ENCODE peak calls at places on chromosomes 4 and X, in four cellular contexts. W, E, D and X are unnamed samples.

GRCh38 chr4:1448589-1449420 is 42.6 kb upstream of the NKX1-1 start:
- DNase-seq in W (no peak), E (no peak), D (peak), X (no peak)

GRCh38 chrX:65821721-65822496 is 154.5 kb downstream of the MSN start:
- DNase-seq in W (no peak), E (no peak), D (no peak), X (no peak)

GRCh38 chrX:107675823-107676555 is 47.7 kb downstream of the PRPS1 start:
- DNase-seq in W (peak), E (peak), D (no peak), X (no peak)

GRCh38 chr4:180947421-180947820 is 1295.8 kb upstream of the TENM3 start:
- DNase-seq in W (peak), E (no peak), D (no peak), X (no peak)

GRCh38 chrX:74382613-74383012 is 38.7 kb upstream of the SLC16A2 start:
- DNase-seq in W (peak), E (peak), D (peak), X (peak)

GRCh38 chrX:15404712-15405111 is 20.5 kb upstream of the VEGFD start:
- DNase-seq in W (no peak), E (peak), D (no peak), X (no peak)

GRCh38 chr4:140996757-140997156 is 136.5 kb downstream of the RNF150 start:
- DNase-seq in W (no peak), E (no peak), D (no peak), X (peak)

GRCh38 chr4:7890635-7891393 is 48.8 kb downstream of the AFAP1 start:
- DNase-seq in W (peak), E (no peak), D (no peak), X (peak)

GRCh38 chrX:24124227-24124799 is 25.2 kb upstream of the ZFX start:
- DNase-seq in W (no peak), E (no peak), D (no peak), X (no peak)

GRCh38 chr4:8274772-8275241 is 5.3 kb downstream of the HTRA3 start:
- DNase-seq in W (peak), E (peak), D (peak), X (peak)

GRCh38 chr4:92184566-92184965 is 119.2 kb upstream of the GRID2 start:
- DNase-seq in W (no peak), E (no peak), D (no peak), X (no peak)

GRCh38 chr4:52946811-52947210 is 84.7 kb downstream of the RASL11B start:
- DNase-seq in W (no peak), E (no peak), D (no peak), X (no peak)

GRCh38 chr4:39450618-39451017 is 8.1 kb downstream of the RPL9 start:
- DNase-seq in W (no peak), E (no peak), D (no peak), X (no peak)

GRCh38 chrX:14591976-14592375 is 62.6 kb downstream of the GLRA2 start:
- DNase-seq in W (no peak), E (no peak), D (no peak), X (no peak)

GRCh38 chr4:5708829-5709680 is 696 bp upstream of the EVC2 start:
- DNase-seq in W (no peak), E (no peak), D (no peak), X (no peak)

GRCh38 chrX:3589474-3589873 is 124.0 kb downstream of the PRKX start:
- DNase-seq in W (no peak), E (no peak), D (no peak), X (no peak)

GRCh38 chr4:37680089-37680488 is 6.1 kb downstream of the RELL1 start:
- DNase-seq in W (no peak), E (no peak), D (no peak), X (no peak)

GRCh38 chrX:25020391-25021131 is 4.8 kb upstream of the ARX start:
- DNase-seq in W (no peak), E (no peak), D (no peak), X (no peak)

DNA sequence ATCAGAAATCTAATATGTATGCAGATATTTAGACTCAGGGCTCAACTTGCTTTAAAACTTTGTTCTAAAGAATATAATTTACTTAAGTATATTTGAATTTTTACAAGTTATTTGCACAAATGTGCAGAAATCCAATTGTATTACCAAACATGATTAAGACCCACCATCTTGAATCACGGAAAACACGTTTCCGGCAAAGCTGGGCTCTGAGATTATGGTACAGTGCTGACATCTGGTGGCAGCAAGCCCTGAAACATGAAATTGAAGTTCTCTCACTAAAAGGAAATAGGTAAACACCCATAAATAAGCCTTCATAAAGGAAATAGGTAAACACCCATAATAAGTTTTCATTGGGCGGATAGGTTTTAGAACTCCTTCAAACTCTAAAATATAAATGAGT is 98.3 kb upstream of the MAOA start:
- DNase-seq in W (peak), E (peak), D (peak), X (no peak)
- TF ChIP-seq CTCF in W (peak), E (peak), D (peak), X (peak)

GRCh38 chr4:99090511-99090910 is 1.9 kb upstream of the ADH5 start:
- DNase-seq in W (no peak), E (no peak), D (no peak), X (no peak)
- H3K4me3 ChIP-seq in W (peak), E (peak), D (no peak), X (no peak)

GRCh38 chr4:119314356-119314755 is 7.6 kb downstream of the FABP2 start:
- DNase-seq in W (peak), E (no peak), D (no peak), X (no peak)
- TF ChIP-seq CTCF in W (peak), E (peak), D (no peak), X (peak)

GRCh38 chr4:77141964-77142641 is 14.9 kb upstream of the CCNG2 start:
- DNase-seq in W (no peak), E (no peak), D (no peak), X (no peak)
- H3K4me3 ChIP-seq in W (no peak), E (no peak), D (no peak), X (no peak)

GRCh38 chrX:39067866-39068265 is 266.6 kb downstream of the MID1IP1 start:
- DNase-seq in W (no peak), E (no peak), D (no peak), X (no peak)

GRCh38 chrX:39065051-39065871 is 264.0 kb downstream of the MID1IP1 start:
- DNase-seq in W (no peak), E (no peak), D (no peak), X (no peak)

GRCh38 chrX:39073131-39073530 is 271.9 kb downstream of the MID1IP1 start:
- DNase-seq in W (peak), E (no peak), D (no peak), X (no peak)

DNA sequence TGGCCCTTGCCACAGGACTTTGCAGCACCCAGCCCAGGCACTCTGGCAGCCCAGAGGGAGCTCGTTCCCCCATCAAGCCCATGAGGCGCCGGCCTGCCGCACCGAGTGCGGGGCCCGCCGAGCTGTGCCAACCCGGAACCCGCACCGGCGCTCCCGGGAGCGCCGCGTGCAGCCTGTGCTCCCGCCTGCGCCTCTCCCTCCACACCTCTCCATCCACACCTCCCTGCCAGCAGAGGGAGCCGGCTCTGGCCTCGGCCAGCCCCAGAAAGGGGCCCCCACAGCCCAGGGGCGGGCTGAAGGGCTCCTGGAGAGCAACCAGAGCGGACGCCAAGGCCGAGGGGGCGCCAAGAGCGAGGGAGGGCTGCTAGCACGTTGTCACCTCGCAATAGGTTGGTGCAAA is 268.8 kb downstream of the MID1IP1 start:
- DNase-seq in W (no peak), E (no peak), D (no peak), X (no peak)
- TF ChIP-seq CTCF in W (no peak), E (no peak), D (no peak), X (no peak)

DNA sequence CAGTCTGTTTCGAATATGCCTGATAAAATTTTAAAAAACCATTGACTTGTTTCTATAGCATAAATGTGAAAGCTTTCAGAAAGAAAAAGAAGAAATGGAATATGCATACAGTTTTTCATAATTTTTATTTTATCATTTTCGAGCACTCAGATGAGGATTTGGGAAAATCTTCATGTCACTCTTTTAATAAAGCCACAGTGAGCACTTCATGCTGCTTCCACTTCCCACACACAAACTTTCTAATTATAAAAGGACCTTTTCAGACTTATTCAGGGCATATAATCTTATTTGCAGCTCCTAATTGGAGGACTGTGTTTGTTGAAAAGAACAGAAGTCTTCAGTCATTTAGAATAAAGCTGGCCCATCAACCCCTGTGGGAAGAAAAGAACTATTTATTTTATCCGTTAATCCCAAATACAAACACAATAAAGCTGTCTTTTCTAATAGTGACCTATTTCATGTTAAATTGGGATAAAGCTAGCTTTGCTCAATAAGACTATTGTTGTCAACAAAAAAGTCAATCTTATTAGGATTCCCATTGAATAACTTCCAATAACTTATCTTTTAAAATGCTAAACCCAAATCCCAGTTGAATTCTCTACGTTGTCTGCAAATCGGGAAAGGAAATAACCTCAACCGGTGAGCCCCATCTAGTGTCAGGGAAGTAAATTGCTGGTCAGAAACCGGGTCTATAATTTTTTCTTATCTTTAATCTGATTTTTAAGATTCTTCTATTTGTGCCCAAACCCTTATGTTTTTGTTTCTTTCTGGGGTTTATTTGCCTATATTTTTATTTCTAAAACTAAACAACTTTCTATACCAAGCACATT is 211.5 kb downstream of the PDGFRA start:
- DNase-seq in W (peak), E (no peak), D (no peak), X (no peak)
- H3K4me3 ChIP-seq in W (no peak), E (peak), D (no peak), X (peak)

GRCh38 chr4:154781983-154782293 is 866 bp downstream of the RBM46 start:
- DNase-seq in W (no peak), E (no peak), D (no peak), X (no peak)

GRCh38 chr4:154781126-154781982 is at the start of gene RBM46:
- DNase-seq in W (no peak), E (no peak), D (no peak), X (no peak)

GRCh38 chr4:154779362-154779947 is 1.6 kb upstream of the RBM46 start:
- DNase-seq in W (peak), E (no peak), D (no peak), X (peak)
- TF ChIP-seq CTCF in W (peak), E (peak), D (peak), X (peak)

GRCh38 chrX:103467156-103467555 is 52.1 kb downstream of the RAB40A start:
- DNase-seq in W (no peak), E (no peak), D (no peak), X (no peak)

GRCh38 chrX:103461156-103461555 is 58.1 kb downstream of the RAB40A start:
- DNase-seq in W (no peak), E (no peak), D (no peak), X (no peak)

GRCh38 chrX:103467870-103468269 is 51.4 kb downstream of the RAB40A start:
- DNase-seq in W (no peak), E (no peak), D (no peak), X (no peak)

GRCh38 chrX:103464071-103464773 is 55.1 kb downstream of the RAB40A start:
- DNase-seq in W (peak), E (no peak), D (no peak), X (no peak)

DNA sequence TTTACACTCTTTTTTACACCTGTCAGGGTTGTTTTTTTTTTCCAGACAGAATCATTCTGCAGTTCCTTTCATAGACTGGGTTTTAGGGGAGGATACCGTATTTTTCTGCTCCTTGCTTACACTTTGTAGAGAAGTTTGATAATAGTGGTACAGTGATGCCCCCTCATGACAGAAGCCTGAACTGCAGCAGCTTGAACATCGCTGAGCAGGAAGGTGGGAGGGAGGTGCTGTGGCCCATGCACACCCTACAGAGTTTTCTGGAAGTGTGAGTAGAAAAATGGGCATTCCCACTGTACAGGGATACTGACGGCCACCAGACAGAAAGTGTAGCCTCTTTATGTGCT is 54.5 kb downstream of the RAB40A start:
- DNase-seq in W (peak), E (peak), D (peak), X (no peak)
- H3K4me3 ChIP-seq in W (peak), E (peak), D (peak), X (no peak)

DNA sequence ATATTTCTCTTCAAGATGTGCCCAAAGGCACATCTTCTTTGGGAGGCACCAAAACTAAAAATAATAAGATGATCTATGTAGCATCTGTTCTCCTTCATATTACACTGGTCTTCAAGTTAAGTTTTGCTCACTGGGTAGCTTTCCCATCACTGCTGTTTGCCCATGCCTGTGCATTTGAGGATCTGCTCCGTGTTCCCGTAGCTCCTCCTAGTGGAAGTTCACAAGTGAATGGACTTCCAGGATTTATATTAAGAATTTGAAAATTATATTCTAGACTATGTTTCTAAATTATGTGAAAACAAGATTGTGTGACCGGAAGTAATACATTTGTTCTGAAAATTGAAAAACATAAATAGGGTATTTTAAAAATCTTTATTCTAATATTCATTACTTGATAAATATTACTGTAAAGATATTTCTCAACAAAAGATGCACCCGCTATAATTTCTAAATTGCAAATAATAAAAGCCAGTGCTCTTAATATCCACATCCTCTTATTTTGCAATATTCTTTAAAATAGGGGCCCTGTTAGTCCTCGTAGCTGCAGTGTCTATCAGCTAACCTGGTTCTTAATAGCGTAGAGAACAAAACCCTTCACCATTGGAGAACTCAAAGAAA is 147.7 kb downstream of the RBM46 start:
- DNase-seq in W (peak), E (no peak), D (no peak), X (no peak)
- TF ChIP-seq CTCF in W (peak), E (no peak), D (peak), X (peak)

DNA sequence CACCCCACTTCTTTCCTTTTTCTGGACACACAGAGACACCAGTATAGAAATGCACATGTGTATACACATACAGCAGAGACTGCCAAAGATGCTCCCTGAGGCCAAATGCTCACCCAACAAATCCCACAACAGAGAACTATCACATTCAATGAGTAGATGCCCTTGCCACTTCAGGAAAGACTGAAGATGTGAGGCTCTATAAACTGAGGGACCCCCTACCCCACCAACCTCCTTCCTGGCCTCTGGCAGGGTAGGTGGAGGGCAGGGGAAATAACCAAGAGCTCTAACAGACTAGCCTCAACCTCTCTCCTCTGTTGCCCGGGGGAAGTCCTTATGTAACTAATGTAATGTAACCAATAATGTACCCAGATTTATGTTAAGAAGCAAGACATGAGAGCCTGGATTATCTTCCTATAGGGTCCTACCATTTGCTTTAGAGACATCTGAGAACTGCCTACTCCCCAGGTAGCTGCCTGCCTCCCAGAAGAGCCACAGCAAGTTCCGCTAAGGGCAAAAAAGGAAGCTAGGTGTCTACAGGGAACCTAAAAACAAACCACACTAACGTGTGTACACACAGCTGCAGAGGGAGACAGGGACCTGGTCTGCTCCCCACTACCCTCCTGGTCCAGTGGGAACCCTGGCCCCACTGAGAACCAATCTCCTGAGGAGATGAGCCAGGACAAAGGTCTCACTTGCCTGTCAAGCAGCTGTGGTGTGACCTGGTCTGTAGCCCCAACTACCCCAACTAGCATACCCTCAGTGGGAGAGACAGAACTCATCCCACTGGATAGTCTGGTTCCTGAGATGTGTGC is 17.8 kb downstream of the OTUD5 start:
- DNase-seq in W (no peak), E (no peak), D (no peak), X (no peak)
- H3K4me3 ChIP-seq in W (no peak), E (no peak), D (no peak), X (no peak)